ENCODE peak calls at places on chromosome 22, in ten cellular contexts. Y is GM23338, R is vagina, A is transverse colon, Q is stomach, O is esophagus muscularis mucosa, E is SK-N-SH, X is sigmoid colon, C is HCT116, W is breast epithelium. M is an unnamed sample.

GRCh38 chr22:27240298-27240885 is 561.2 kb downstream of the MN1 start:
- DNase-seq in Y (no peak), R (no peak), A (no peak), Q (no peak), O (no peak), E (no peak), X (no peak), C (no peak), W (no peak), M (no peak)

GRCh38 chr22:37484115-37485005 is 1.8 kb downstream of the MFNG start:
- DNase-seq in Y (no peak), R (no peak), A (peak), Q (peak), O (peak), E (no peak), X (peak), C (no peak), W (no peak), M (no peak)

GRCh38 chr22:42866100-42866499 is 9.0 kb upstream of the ARFGAP3 start:
- DNase-seq in Y (no peak), R (no peak), A (no peak), Q (no peak), O (no peak), E (no peak), X (no peak), C (no peak), W (no peak), M (no peak)

GRCh38 chr22:23150762-23151161 is 5.5 kb downstream of the RAB36 start:
- DNase-seq in Y (no peak), R (no peak), A (no peak), Q (no peak), O (no peak), E (no peak), X (no peak), C (no peak), W (no peak), M (no peak)

GRCh38 chr22:31926969-31927368 is 17.4 kb upstream of the YWHAH start:
- DNase-seq in Y (peak), R (no peak), A (no peak), Q (no peak), O (no peak), E (peak), X (no peak), C (no peak), W (no peak), M (no peak)

GRCh38 chr22:24183321-24184031 is 2.2 kb downstream of the SUSD2 start:
- DNase-seq in Y (no peak), R (no peak), A (no peak), Q (peak), O (no peak), E (no peak), X (peak), C (no peak), W (no peak), M (no peak)

GRCh38 chr22:40487663-40488249 is 117.4 kb downstream of the SGSM3 start:
- DNase-seq in Y (peak), R (no peak), A (no peak), Q (no peak), O (no peak), E (peak), X (no peak), C (no peak), W (no peak), M (no peak)

GRCh38 chr22:50018608-50019291 is 6.2 kb upstream of the IL17REL start:
- DNase-seq in Y (no peak), R (no peak), A (peak), Q (no peak), O (no peak), E (no peak), X (no peak), C (no peak), W (no peak), M (no peak)

GRCh38 chr22:40418366-40419201 is 48.2 kb downstream of the SGSM3 start:
- DNase-seq in Y (no peak), R (no peak), A (peak), Q (no peak), O (no peak), E (no peak), X (peak), C (no peak), W (peak), M (no peak)

GRCh38 chr22:26707090-26707489 is 49.7 kb downstream of the MIAT start:
- DNase-seq in Y (no peak), R (no peak), A (no peak), Q (no peak), O (no peak), E (no peak), X (no peak), C (no peak), W (no peak), M (no peak)

GRCh38 chr22:26139320-26139719 is 29.9 kb upstream of the SEZ6L start:
- DNase-seq in Y (no peak), R (no peak), A (no peak), Q (no peak), O (peak), E (peak), X (no peak), C (no peak), W (peak), M (peak)

GRCh38 chr22:27676545-27677188 is 124.9 kb downstream of the MN1 start:
- DNase-seq in Y (no peak), R (no peak), A (no peak), Q (no peak), O (no peak), E (no peak), X (no peak), C (no peak), W (no peak), M (no peak)

GRCh38 chr22:38110008-38110862 is at the start of gene BAIAP2L2:
- DNase-seq in Y (peak), R (no peak), A (peak), Q (peak), O (no peak), E (no peak), X (no peak), C (no peak), W (no peak), M (no peak)

GRCh38 chr22:41908409-41909289 is 6.2 kb downstream of the SHISA8 start:
- DNase-seq in Y (peak), R (no peak), A (no peak), Q (no peak), O (no peak), E (peak), X (no peak), C (no peak), W (no peak), M (peak)

GRCh38 chr22:39947488-39948216 is 12.5 kb upstream of the TMA7B start:
- DNase-seq in Y (no peak), R (no peak), A (no peak), Q (no peak), O (no peak), E (no peak), X (no peak), C (no peak), W (no peak), M (no peak)

GRCh38 chr22:49993649-49994360 is 18.8 kb downstream of the IL17REL start:
- DNase-seq in Y (no peak), R (peak), A (no peak), Q (peak), O (no peak), E (peak), X (no peak), C (no peak), W (peak), M (peak)

GRCh38 chr22:40416636-40417035 is 46.2 kb downstream of the SGSM3 start:
- DNase-seq in Y (no peak), R (no peak), A (no peak), Q (no peak), O (no peak), E (no peak), X (no peak), C (no peak), W (no peak), M (no peak)

GRCh38 chr22:23752090-23752691 is 1.3 kb upstream of the ZNF70 start:
- DNase-seq in Y (no peak), R (no peak), A (peak), Q (no peak), O (no peak), E (peak), X (no peak), C (no peak), W (no peak), M (no peak)

GRCh38 chr22:30714062-30714461 is 19.4 kb downstream of the OSBP2 start:
- DNase-seq in Y (no peak), R (no peak), A (no peak), Q (no peak), O (no peak), E (no peak), X (no peak), C (no peak), W (no peak), M (no peak)

GRCh38 chr22:31268281-31268680 is 24.0 kb downstream of the PIK3IP1 start:
- DNase-seq in Y (no peak), R (no peak), A (no peak), Q (no peak), O (no peak), E (no peak), X (no peak), C (no peak), W (no peak), M (no peak)

GRCh38 chr22:38872831-38873248 is 824 bp upstream of the CBX6 start:
- DNase-seq in Y (peak), R (no peak), A (peak), Q (peak), O (peak), E (peak), X (peak), C (no peak), W (peak), M (no peak)

GRCh38 chr22:22936190-22936914 is 48.7 kb downstream of the IGLL5 start:
- DNase-seq in Y (no peak), R (no peak), A (no peak), Q (no peak), O (no peak), E (no peak), X (no peak), C (no peak), W (no peak), M (no peak)

GRCh38 chr22:48806227-48806781 is 1021.4 kb downstream of the BRD1 start:
- DNase-seq in Y (no peak), R (no peak), A (no peak), Q (no peak), O (no peak), E (no peak), X (no peak), C (no peak), W (no peak), M (no peak)

GRCh38 chr22:37243402-37244113 is 511 bp downstream of the RAC2 start:
- DNase-seq in Y (no peak), R (no peak), A (no peak), Q (no peak), O (no peak), E (peak), X (no peak), C (no peak), W (no peak), M (no peak)

GRCh38 chr22:30286813-30287625 is 2.3 kb downstream of the CASTOR1 start:
- DNase-seq in Y (peak), R (no peak), A (peak), Q (peak), O (no peak), E (peak), X (peak), C (no peak), W (peak), M (no peak)

GRCh38 chr22:38733329-38734202 is 22.2 kb downstream of the SUN2 start:
- DNase-seq in Y (peak), R (no peak), A (peak), Q (peak), O (peak), E (peak), X (peak), C (no peak), W (peak), M (no peak)

GRCh38 chr22:38564669-38565068 is 5.3 kb downstream of the DMC1 start:
- DNase-seq in Y (no peak), R (no peak), A (no peak), Q (no peak), O (no peak), E (no peak), X (no peak), C (no peak), W (no peak), M (no peak)

GRCh38 chr22:39125622-39126021 is 26.9 kb downstream of the CBX7 start:
- DNase-seq in Y (no peak), R (no peak), A (no peak), Q (no peak), O (no peak), E (no peak), X (no peak), C (no peak), W (no peak), M (no peak)

GRCh38 chr22:40813912-40814315 is 5.2 kb downstream of the SLC25A17 start:
- DNase-seq in Y (no peak), R (no peak), A (no peak), Q (no peak), O (no peak), E (no peak), X (no peak), C (no peak), W (no peak), M (no peak)

DNA sequence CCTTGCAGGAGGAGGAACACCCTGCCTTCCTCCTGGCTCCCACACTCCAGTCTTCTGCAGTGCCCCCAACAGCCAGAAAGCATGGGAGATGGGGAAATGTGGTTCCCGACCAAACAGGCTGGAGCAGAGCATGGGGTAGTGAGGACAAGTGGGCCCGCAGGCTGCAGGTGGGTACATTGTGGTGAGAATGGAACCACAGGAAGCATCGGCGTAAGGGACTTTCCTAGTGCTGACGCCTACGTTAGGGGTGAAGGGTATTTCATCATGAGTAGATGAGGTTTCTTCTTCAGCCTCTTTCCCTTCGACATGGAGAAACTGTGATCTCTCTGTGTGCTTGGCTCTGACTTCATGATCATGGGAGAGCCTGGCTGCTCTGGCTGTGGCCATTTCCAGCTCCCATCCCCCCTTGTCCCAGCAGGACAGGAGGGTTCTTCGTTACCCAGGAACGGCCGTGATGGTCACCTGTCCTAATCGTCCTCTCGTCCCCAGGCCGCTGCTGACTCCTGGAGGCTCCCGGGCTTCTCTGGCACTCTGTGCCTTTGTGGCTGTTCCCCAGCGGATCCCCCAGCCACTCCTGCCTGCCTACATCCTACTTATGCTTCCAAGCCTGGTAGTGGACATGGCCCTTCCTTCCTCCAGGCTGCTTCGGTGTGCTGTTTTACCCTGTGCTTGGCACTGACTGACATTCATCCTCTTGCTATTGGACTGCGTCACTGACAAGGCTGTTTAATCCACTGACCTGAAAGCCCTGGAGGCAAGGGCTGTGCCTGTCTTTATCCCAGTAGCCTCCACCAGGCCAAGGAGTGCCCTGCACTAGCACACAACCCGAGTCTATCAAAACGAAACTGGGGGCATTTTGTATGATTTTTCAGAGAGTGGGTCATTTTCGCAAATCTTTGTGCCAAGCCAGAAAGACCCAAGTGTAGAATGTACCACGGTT is 65.2 kb upstream of the CECR2 start:
- DNase-seq in Y (no peak), R (no peak), A (peak), Q (peak), O (no peak), E (no peak), X (no peak), C (no peak), W (no peak), M (no peak)
- TF ChIP-seq POLR2AphosphoS5 in Y (no peak), R (no peak), A (no peak), Q (no peak), O (no peak), E (no peak), X (no peak), C (no peak), W (no peak), M (no peak)

GRCh38 chr22:45211435-45211834 is 29.3 kb downstream of the KIAA0930 start:
- DNase-seq in Y (no peak), R (no peak), A (no peak), Q (no peak), O (no peak), E (no peak), X (no peak), C (no peak), W (no peak), M (peak)
- H3K4me3 ChIP-seq in Y (no peak), R (peak), A (no peak), Q (peak), O (peak), E (peak), X (peak), C (no peak), W (peak), M (peak)

DNA sequence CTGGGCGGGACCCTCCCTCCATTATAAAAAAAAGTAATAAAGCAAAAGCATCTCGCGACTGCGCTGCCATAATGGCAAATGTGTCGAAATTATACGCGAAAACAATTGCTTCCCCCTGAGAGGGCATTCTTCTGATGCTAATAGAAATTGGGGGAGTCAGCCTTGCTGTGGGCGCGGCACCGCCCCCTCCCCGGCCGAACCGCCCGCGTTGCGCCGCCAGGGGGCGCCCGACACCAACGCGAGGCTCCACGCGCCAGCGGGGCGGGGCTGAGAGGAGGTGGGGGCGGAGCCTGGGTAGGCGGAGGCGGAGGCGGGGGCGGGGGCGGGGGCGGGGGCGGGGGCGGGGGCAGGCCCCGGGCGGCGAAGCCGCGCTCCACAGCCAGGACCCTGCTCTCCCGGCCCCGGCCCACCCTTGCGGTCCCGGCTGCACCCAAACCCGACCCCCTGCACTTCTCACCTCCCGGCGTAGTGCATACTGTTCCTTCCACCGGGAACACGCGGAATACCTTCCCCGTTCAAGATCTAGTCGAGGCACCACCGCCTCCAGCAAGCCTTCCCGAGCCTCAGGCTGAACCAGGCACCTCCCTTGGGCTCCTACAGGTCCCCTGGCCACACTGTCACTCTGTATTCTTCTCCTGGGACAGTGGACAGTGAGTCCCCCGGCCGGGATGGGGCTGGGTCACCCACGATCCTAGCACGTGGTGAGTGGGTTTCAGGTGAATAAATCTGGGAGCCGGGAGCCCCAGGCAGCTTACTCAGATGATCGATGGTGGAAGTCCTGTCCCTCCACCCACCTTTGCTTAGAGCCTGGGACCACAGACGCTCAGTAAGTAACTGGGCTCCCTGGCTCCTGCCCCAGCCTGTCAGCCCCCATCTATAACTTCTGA is 15.5 kb upstream of the UPK3A start:
- DNase-seq in Y (peak), R (no peak), A (peak), Q (peak), O (no peak), E (peak), X (peak), C (no peak), W (peak), M (peak)
- TF ChIP-seq CTCF in Y (peak), R (peak), A (peak), Q (peak), O (peak), E (peak), X (peak), C (peak), W (peak), M (peak)

GRCh38 chr22:19173047-19174035 is 5.2 kb downstream of the SLC25A1 start:
- DNase-seq in Y (no peak), R (no peak), A (peak), Q (no peak), O (no peak), E (no peak), X (no peak), C (no peak), W (no peak), M (no peak)
- TF ChIP-seq POLR2AphosphoS5 in Y (no peak), R (no peak), A (peak), Q (no peak), O (no peak), E (no peak), X (no peak), C (no peak), W (no peak), M (no peak)